ENCODE peak calls at places on chromosomes 7 and 10, in nine cellular contexts. M is mammary epithelial cell, Y is SJCRH30, C is ovary, O is fibroblast of the aortic adventitia, N is esophagus squamous epithelium, K is spleen, S is BE2C, B is AG04449. X is an unnamed sample.

GRCh38 chr7:37853468-37853867 is 5.1 kb downstream of the NME8 start:
- DNase-seq in O (no peak), C (no peak), S (peak), M (no peak), Y (peak), K (no peak), N (no peak), B (no peak), X (no peak)

GRCh38 chr7:20217193-20217948 is at the start of gene MACC1:
- DNase-seq in C (no peak), K (peak), B (no peak), Y (no peak), S (no peak), M (peak), O (no peak), N (peak), X (no peak)

GRCh38 chr7:22411977-22412693 is 55.2 kb upstream of the RAPGEF5 start:
- DNase-seq in K (no peak), O (no peak), C (no peak), B (no peak), Y (no peak), S (no peak), N (no peak), M (no peak), X (no peak)

GRCh38 chr7:107995184-107996071 is 7.5 kb downstream of the LAMB1 start:
- DNase-seq in C (no peak), S (no peak), Y (peak), M (peak), B (no peak), N (no peak), O (peak), K (no peak), X (no peak)

GRCh38 chr7:45985902-45986301 is 64.8 kb upstream of the IGFBP3 start:
- DNase-seq in S (no peak), O (peak), Y (no peak), B (no peak), M (peak), N (no peak), C (no peak), K (no peak), X (peak)

GRCh38 chr10:974038-974784 is 14.0 kb upstream of the GTPBP4 start:
- DNase-seq in S (no peak), M (peak), N (no peak), K (no peak), O (peak), C (no peak), Y (peak), B (no peak), X (no peak)

GRCh38 chr7:41110186-41110585 is 592.7 kb downstream of the INHBA start:
- DNase-seq in Y (no peak), K (no peak), M (peak), B (no peak), C (no peak), S (no peak), O (peak), N (no peak), X (no peak)

GRCh38 chr10:97531401-97531985 is 32.8 kb downstream of the UBTD1 start:
- DNase-seq in K (no peak), S (no peak), Y (no peak), B (no peak), M (no peak), C (no peak), N (no peak), O (no peak), X (no peak)

GRCh38 chr7:42348627-42349026 is 111.6 kb upstream of the GLI3 start:
- DNase-seq in K (no peak), S (no peak), N (no peak), Y (peak), O (no peak), B (no peak), M (no peak), C (no peak), X (no peak)

GRCh38 chr7:114979388-114979787 is 57.5 kb downstream of the MDFIC start:
- DNase-seq in S (no peak), O (peak), N (no peak), M (peak), K (no peak), C (peak), B (no peak), Y (peak), X (no peak)

GRCh38 chr10:119441151-119441821 is 101.2 kb downstream of the RGS10 start:
- DNase-seq in B (peak), S (no peak), Y (no peak), O (peak), N (no peak), K (no peak), C (peak), M (peak), X (no peak)

GRCh38 chr10:61475449-61475873 is 22.3 kb upstream of the TMEM26 start:
- DNase-seq in K (no peak), B (no peak), S (no peak), M (peak), O (peak), Y (no peak), N (no peak), C (no peak), X (no peak)

GRCh38 chr10:124722812-124723783 is 21.1 kb downstream of the FAM53B start:
- DNase-seq in K (peak), N (no peak), M (peak), C (no peak), Y (no peak), B (no peak), O (no peak), S (no peak), X (no peak)

GRCh38 chr10:52229271-52229931 is 84.7 kb upstream of the DKK1 start:
- DNase-seq in Y (no peak), M (peak), O (peak), K (no peak), B (no peak), S (no peak), N (no peak), C (no peak), X (no peak)

GRCh38 chr7:28008171-28008570 is 172.4 kb downstream of the JAZF1 start:
- DNase-seq in Y (no peak), B (no peak), C (no peak), K (no peak), O (no peak), M (no peak), S (no peak), N (no peak), X (no peak)

GRCh38 chr7:90758933-90759562 is 162.9 kb downstream of the CDK14 start:
- DNase-seq in M (no peak), N (no peak), C (no peak), Y (no peak), B (no peak), K (no peak), O (no peak), S (no peak), X (no peak)

GRCh38 chr7:37336259-37336658 is 112.4 kb downstream of the ELMO1 start:
- DNase-seq in M (no peak), S (no peak), B (no peak), K (no peak), C (no peak), N (no peak), Y (no peak), O (no peak), X (no peak)

GRCh38 chr10:43316516-43316915 is 49.7 kb upstream of the RASGEF1A start:
- DNase-seq in O (no peak), N (no peak), K (no peak), C (no peak), B (no peak), Y (no peak), M (no peak), S (no peak), X (no peak)

GRCh38 chr7:87091487-87092066 is 32.1 kb upstream of the ELAPOR2 start:
- DNase-seq in M (no peak), K (no peak), O (no peak), Y (no peak), S (no peak), C (no peak), N (no peak), B (no peak), X (no peak)

GRCh38 chr7:24902276-24902675 is 77.7 kb downstream of the OSBPL3 start:
- DNase-seq in S (no peak), M (no peak), C (no peak), Y (no peak), N (no peak), O (peak), K (no peak), B (peak), X (no peak)

GRCh38 chr7:101727184-101727583 is 90.2 kb upstream of the CUX1 start:
- DNase-seq in K (no peak), O (no peak), S (no peak), B (no peak), C (no peak), N (no peak), Y (no peak), M (no peak), X (no peak)

GRCh38 chr7:101725911-101726310 is 91.5 kb upstream of the CUX1 start:
- DNase-seq in O (no peak), K (no peak), S (no peak), C (no peak), M (no peak), B (no peak), N (no peak), Y (no peak), X (no peak)

GRCh38 chr7:101728128-101728527 is 89.3 kb upstream of the CUX1 start:
- DNase-seq in S (no peak), B (no peak), C (no peak), N (no peak), Y (peak), M (no peak), O (no peak), K (no peak), X (no peak)

GRCh38 chr7:101731502-101732084 is 85.8 kb upstream of the CUX1 start:
- DNase-seq in B (no peak), Y (no peak), M (no peak), C (no peak), S (no peak), O (no peak), N (no peak), K (no peak), X (no peak)

GRCh38 chr7:101728888-101729883 is 88.2 kb upstream of the CUX1 start:
- DNase-seq in Y (peak), C (no peak), B (peak), M (no peak), O (peak), K (no peak), S (no peak), N (no peak), X (no peak)
- H3K4me3 ChIP-seq in Y (no peak), C (no peak), B (no peak), M (no peak), O (no peak), K (no peak), S (no peak), N (no peak), X (no peak)

GRCh38 chr7:43553999-43554398 is 28.9 kb upstream of the STK17A start:
- DNase-seq in N (no peak), S (no peak), O (peak), Y (no peak), C (no peak), K (no peak), B (no peak), M (peak), X (no peak)
- H3K4me3 ChIP-seq in N (no peak), S (no peak), O (no peak), Y (no peak), C (no peak), K (no peak), B (no peak), M (no peak), X (no peak)

GRCh38 chr10:30784896-30785605 is 155.5 kb upstream of the LYZL2 start:
- DNase-seq in O (peak), Y (peak), N (no peak), S (peak), C (peak), B (no peak), K (peak), M (no peak), X (peak)
- H3K4me3 ChIP-seq in O (peak), Y (peak), N (peak), S (peak), C (peak), B (peak), K (peak), M (peak), X (peak)

DNA sequence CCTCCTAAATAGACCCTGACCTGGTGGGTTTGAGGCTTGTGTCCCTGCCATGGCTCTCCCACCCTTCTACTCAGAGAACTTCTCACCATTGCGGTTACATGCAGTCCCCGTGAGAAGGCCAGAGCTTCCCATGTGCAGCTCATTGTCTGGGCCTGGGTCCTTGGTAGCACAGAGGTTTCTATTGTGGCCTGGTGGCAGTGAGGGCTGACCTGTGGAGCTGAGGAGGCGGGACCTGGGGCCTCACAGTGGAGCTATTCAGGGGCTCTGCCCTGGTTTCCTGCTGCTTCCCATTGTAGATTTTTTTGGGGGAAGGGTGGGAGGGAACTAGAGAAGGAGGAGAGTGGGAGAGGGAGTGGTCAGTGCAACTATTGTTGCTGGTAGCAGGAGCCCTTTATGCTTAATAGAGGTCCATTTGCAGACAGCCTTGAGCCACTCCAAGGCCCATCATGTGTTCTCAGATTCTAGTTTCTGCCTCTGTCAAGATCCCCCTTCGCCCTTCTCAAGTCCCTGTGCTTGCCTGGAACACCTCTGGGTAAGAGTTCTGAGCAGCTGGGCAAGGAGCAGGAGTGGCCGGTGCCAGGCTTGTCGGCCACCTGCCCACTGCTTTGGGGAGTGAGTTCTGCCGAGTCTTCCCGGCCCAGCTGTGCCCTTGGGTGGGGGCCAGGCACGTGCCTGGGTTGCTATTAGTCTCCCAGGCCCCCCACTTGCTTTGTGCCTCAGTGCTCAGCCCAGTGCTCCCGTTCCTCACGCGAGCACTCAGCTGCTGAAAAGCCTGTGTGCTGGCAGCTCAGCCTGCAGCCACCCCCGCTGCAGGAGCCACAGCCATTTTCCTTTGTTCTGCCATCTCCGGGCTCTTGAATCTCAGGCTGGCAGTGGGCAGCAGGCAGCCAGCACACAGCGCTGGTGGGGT is 10.7 kb downstream of the TSPAN14 start:
- DNase-seq in K (peak), B (no peak), Y (peak), C (peak), M (no peak), N (no peak), S (no peak), O (no peak), X (no peak)
- H3K4me3 ChIP-seq in K (peak), B (no peak), Y (no peak), C (no peak), M (no peak), N (no peak), S (no peak), O (no peak), X (peak)

DNA sequence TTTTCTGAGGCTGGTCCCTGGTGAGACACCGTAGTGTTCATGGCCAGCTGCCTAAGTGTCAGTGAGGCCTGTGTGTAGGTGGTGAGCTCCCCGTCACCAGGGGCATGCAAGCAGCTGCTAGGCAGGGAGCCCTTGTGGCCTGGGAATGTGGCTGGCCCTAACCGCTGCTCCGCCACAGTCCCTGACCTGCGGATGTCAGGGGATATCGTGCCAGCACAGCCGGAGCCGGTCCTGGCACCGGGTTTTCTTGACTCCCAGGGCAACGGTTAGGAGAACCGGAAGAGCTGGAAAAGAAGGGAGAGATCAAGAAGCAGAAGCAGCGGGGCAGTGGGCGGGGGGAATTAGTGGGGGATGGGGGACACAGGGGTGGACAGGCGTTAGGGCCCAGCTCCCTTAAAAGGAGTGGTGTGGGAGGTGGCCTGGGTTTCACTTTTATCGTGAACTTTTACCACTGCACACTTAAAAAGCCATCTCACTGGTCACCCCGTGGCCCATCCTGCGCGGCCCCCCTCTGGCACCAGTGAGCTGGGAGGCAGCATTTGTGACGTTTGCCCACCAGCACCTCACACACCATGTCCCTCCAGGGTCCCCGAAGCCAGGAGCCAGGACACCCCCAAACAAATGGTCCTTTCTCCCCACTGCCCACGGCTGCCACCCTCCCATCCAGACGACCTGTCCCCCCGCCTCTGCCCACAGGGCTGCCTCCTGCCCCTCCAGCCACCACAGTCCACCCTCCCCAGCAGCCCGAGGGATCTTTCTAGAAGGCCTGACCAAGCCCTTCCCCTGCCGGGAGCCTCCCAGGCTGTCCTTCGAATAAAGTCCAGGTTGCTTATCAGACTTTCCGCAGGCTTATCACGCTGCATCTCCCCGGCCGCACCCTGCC is 1.7 kb upstream of the MICALL2 start:
- DNase-seq in M (peak), K (peak), C (peak), S (no peak), N (no peak), Y (no peak), B (no peak), O (peak), X (peak)
- H3K4me3 ChIP-seq in M (no peak), K (peak), C (no peak), S (no peak), N (no peak), Y (no peak), B (peak), O (peak), X (peak)

GRCh38 chr10:46541735-46542566 is 14.5 kb downstream of the GPRIN2 start:
- DNase-seq in C (peak), O (no peak), N (no peak), M (no peak), K (peak), Y (no peak), S (peak), B (no peak), X (no peak)

GRCh38 chr10:46541017-46541661 is 15.3 kb downstream of the GPRIN2 start:
- DNase-seq in Y (no peak), M (no peak), C (peak), O (no peak), B (no peak), S (peak), N (no peak), K (peak), X (no peak)

GRCh38 chr10:46539596-46540411 is 16.7 kb downstream of the GPRIN2 start:
- DNase-seq in M (no peak), Y (no peak), K (peak), B (no peak), N (no peak), S (no peak), C (peak), O (peak), X (no peak)

GRCh38 chr10:46538723-46539426 is 17.6 kb downstream of the GPRIN2 start:
- DNase-seq in S (no peak), K (no peak), Y (no peak), N (no peak), O (peak), C (no peak), M (no peak), B (no peak), X (no peak)

GRCh38 chr10:46540412-46541016 is 15.9 kb downstream of the GPRIN2 start:
- DNase-seq in O (no peak), N (no peak), Y (no peak), B (no peak), M (no peak), K (peak), S (no peak), C (peak), X (no peak)
- H3K4me3 ChIP-seq in O (no peak), N (no peak), Y (no peak), B (no peak), M (no peak), K (no peak), S (peak), C (no peak), X (peak)

GRCh38 chr7:132907380-132907940 is 174.4 kb downstream of the CHCHD3 start:
- DNase-seq in Y (peak), S (no peak), K (no peak), C (no peak), B (no peak), O (no peak), N (no peak), M (no peak), X (no peak)
- H3K4me3 ChIP-seq in Y (no peak), S (no peak), K (no peak), C (no peak), B (no peak), O (no peak), N (no peak), M (no peak), X (no peak)

GRCh38 chr10:3106908-3107425 is 39.6 kb downstream of the PFKP start:
- DNase-seq in O (no peak), Y (no peak), S (no peak), M (no peak), C (no peak), N (no peak), B (no peak), K (no peak), X (no peak)
- H3K4me3 ChIP-seq in O (peak), Y (no peak), S (no peak), M (peak), C (no peak), N (no peak), B (no peak), K (no peak), X (peak)

DNA sequence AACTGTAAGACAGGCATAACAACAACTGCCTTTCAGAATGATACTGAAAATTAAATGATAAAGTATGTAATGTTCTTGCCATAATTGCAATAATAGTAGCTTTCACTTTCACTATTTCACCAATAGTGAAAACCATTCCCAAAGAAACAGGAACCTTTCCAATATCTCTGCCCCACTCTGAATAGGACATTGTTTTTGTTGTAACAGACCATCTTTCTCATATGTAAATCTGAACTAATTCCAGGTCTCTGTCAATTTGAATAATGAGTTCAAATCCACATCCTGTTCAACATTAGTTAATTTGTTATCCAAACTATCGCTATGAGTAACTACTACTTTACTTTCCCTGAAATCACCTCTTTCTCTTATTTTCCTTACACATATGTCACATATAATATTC is 148.0 kb downstream of the LRRN3 start:
- DNase-seq in O (peak), K (no peak), N (no peak), M (peak), C (no peak), B (no peak), S (no peak), Y (no peak), X (no peak)
- H3K4me3 ChIP-seq in O (peak), K (peak), N (no peak), M (peak), C (peak), B (no peak), S (no peak), Y (no peak), X (peak)

DNA sequence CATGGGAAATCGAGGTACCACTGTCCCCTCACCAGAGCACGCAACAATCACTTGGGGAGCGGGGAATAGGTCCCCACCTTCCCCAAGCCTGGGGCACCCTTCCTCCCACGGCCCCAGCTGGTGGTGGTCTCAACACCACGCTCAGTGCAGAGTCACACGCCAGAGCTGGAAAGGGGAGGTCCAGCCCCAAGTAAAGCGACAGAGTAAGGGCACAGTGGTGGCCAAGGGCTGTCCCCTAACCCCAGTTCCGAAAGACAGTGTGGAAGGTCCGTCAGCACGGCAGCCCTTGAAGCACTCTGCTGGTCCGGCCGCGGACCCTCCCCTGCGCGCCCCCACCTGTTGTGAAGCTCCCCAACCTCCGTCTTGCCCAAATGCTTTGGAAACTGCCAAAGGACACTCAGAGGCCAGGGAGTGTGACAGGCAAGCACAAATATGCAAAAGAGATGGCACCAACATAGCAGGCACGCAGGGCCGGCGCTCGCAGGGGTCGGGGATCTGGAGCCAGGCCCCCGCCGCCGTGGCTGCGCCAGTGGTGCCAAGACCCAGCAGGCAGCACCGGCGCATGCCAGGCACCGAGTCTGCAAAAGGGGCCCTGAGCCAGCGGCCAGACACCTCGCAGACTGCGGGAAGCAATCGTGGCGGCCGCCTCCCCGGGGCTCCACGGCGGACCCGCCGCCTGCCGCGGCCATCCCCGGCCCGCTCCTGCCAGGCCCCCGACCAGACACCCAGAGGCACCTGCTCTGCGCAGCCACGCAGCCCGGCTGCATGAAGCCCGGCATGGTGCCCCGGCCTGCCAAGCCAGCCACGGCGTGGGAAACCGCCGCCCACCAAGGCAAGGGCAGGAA is 51.6 kb upstream of the SRRM3 start:
- DNase-seq in C (no peak), Y (no peak), B (no peak), S (peak), N (no peak), M (no peak), O (no peak), K (no peak), X (no peak)
- H3K4me3 ChIP-seq in C (no peak), Y (no peak), B (no peak), S (peak), N (no peak), M (no peak), O (no peak), K (no peak), X (peak)